ENCODE peak calls at places on chromosome 4, in seven cellular contexts. C is naive thymus-derived CD4-positive, alpha-beta T cell; Z is sigmoid colon; T is right atrium auricular region; S is astrocyte; W is mesendoderm; N is K562. O is an unnamed sample.

GRCh38 chr4:106851686-106852085 is 184.4 kb downstream of the DKK2 start:
- DNase-seq in C (no peak), Z (no peak), T (no peak), S (no peak), W (no peak), N (no peak), O (no peak)

GRCh38 chr4:145867416-145867815 is 71.2 kb downstream of the ZNF827 start:
- DNase-seq in C (no peak), Z (no peak), T (no peak), S (no peak), W (no peak), N (no peak), O (no peak)

GRCh38 chr4:185591679-185592141 is 56.4 kb upstream of the PDLIM3 start:
- DNase-seq in C (no peak), Z (no peak), T (no peak), S (peak; percentile 61), W (no peak), N (no peak), O (peak; percentile 54)

GRCh38 chr4:97116511-97116910 is 1026.8 kb downstream of the STPG2 start:
- DNase-seq in C (no peak), Z (no peak), T (no peak), S (no peak), W (no peak), N (no peak), O (no peak)

GRCh38 chr4:110198472-110199419 is at the start of gene ELOVL6:
- DNase-seq in C (peak; percentile 23), Z (peak; percentile 79), T (peak; percentile 71), S (peak; percentile 68), W (peak; percentile 98), N (peak; percentile 96), O (peak; percentile 67)

GRCh38 chr4:46894841-46895240 is 14.2 kb downstream of the COX7B2 start:
- DNase-seq in C (no peak), Z (no peak), T (no peak), S (no peak), W (no peak), N (no peak), O (no peak)

GRCh38 chr4:25011135-25011866 is 19.4 kb downstream of the LGI2 start:
- DNase-seq in C (no peak), Z (no peak), T (no peak), S (no peak), W (no peak), N (no peak), O (no peak)

GRCh38 chr4:188268081-188268908 is 129.1 kb downstream of the TRIML1 start:
- DNase-seq in C (no peak), Z (no peak), T (no peak), S (no peak), W (no peak), N (no peak), O (no peak)

GRCh38 chr4:1406416-1406945 is at the start of gene NKX1-1:
- DNase-seq in C (no peak), Z (no peak), T (no peak), S (no peak), W (no peak), N (no peak), O (peak; percentile 13)

GRCh38 chr4:108982786-108983185 is 219.9 kb upstream of the ETNPPL start:
- DNase-seq in C (no peak), Z (no peak), T (no peak), S (no peak), W (no peak), N (no peak), O (no peak)

GRCh38 chr4:117311215-117311614 is 225.8 kb upstream of the TRAM1L1 start:
- DNase-seq in C (no peak), Z (no peak), T (no peak), S (no peak), W (no peak), N (no peak), O (no peak)

GRCh38 chr4:66750273-66750672 is 795.0 kb downstream of the CENPC start:
- DNase-seq in C (no peak), Z (no peak), T (no peak), S (peak; percentile 37), W (no peak), N (no peak), O (no peak)

GRCh38 chr4:70671091-70671490 is 4.8 kb upstream of the JCHAIN start:
- DNase-seq in C (no peak), Z (no peak), T (no peak), S (no peak), W (no peak), N (no peak), O (no peak)

GRCh38 chr4:25531272-25531671 is 124.4 kb upstream of the SLC34A2 start:
- DNase-seq in C (no peak), Z (no peak), T (no peak), S (no peak), W (no peak), N (no peak), O (no peak)

GRCh38 chr4:7649741-7650531 is 215.2 kb upstream of the PSAPL1 start:
- DNase-seq in C (peak; percentile 27), Z (peak; percentile 62), T (no peak), S (peak; percentile 98), W (no peak), N (peak; percentile 23), O (peak; percentile 44)

GRCh38 chr4:37383579-37384229 is 139.2 kb downstream of the NWD2 start:
- DNase-seq in C (no peak), Z (no peak), T (no peak), S (no peak), W (peak; percentile 71), N (peak; percentile 56), O (peak; percentile 30)

GRCh38 chr4:127868196-127868595 is 12.5 kb upstream of the PLK4 start:
- DNase-seq in C (no peak), Z (no peak), T (no peak), S (no peak), W (no peak), N (no peak), O (no peak)

GRCh38 chr4:1154126-1154522 is 18.3 kb downstream of the SPON2 start:
- DNase-seq in C (no peak), Z (no peak), T (no peak), S (no peak), W (no peak), N (peak; percentile 31), O (no peak)

GRCh38 chr4:73859614-73860088 is 6.6 kb downstream of the PF4V1 start:
- DNase-seq in C (no peak), Z (no peak), T (no peak), S (peak; percentile 93), W (no peak), N (no peak), O (no peak)

GRCh38 chr4:109701566-109702399 is 1.5 kb downstream of the CASP6 start:
- DNase-seq in C (no peak), Z (no peak), T (no peak), S (no peak), W (peak; percentile 92), N (peak; percentile 45), O (no peak)

GRCh38 chr4:155539746-155540145 is 126.9 kb upstream of the GUCY1A1 start:
- DNase-seq in C (no peak), Z (no peak), T (no peak), S (no peak), W (no peak), N (no peak), O (no peak)

GRCh38 chr4:74671074-74671698 is 123.1 kb downstream of the BTC start:
- DNase-seq in C (peak; percentile 49), Z (no peak), T (no peak), S (peak; percentile 32), W (peak; percentile 70), N (peak; percentile 74), O (peak; percentile 51)

GRCh38 chr4:74441744-74442143 is 3.2 kb upstream of the AREG start:
- DNase-seq in C (no peak), Z (no peak), T (no peak), S (no peak), W (no peak), N (no peak), O (no peak)

GRCh38 chr4:146495277-146495676 is 26.5 kb downstream of the SLC10A7 start:
- DNase-seq in C (no peak), Z (no peak), T (no peak), S (peak; percentile 44), W (peak; percentile 64), N (no peak), O (no peak)

GRCh38 chr4:8606966-8607365 is 14.4 kb downstream of the CPZ start:
- DNase-seq in C (no peak), Z (no peak), T (no peak), S (no peak), W (no peak), N (no peak), O (no peak)

GRCh38 chr4:41539711-41540110 is 1.8 kb downstream of the LIMCH1 start:
- DNase-seq in C (no peak), Z (no peak), T (no peak), S (no peak), W (no peak), N (no peak), O (no peak)

GRCh38 chr4:155564086-155564485 is 102.6 kb upstream of the GUCY1A1 start:
- DNase-seq in C (no peak), Z (no peak), T (no peak), S (no peak), W (no peak), N (no peak), O (no peak)

GRCh38 chr4:151530783-151531182 is 121.8 kb downstream of the FHIP1A start:
- DNase-seq in C (no peak), Z (no peak), T (no peak), S (no peak), W (no peak), N (peak; percentile 1), O (no peak)

GRCh38 chr4:20944451-20944850 is 244.2 kb downstream of the PACRGL start:
- DNase-seq in C (no peak), Z (no peak), T (no peak), S (no peak), W (no peak), N (no peak), O (no peak)

DNA sequence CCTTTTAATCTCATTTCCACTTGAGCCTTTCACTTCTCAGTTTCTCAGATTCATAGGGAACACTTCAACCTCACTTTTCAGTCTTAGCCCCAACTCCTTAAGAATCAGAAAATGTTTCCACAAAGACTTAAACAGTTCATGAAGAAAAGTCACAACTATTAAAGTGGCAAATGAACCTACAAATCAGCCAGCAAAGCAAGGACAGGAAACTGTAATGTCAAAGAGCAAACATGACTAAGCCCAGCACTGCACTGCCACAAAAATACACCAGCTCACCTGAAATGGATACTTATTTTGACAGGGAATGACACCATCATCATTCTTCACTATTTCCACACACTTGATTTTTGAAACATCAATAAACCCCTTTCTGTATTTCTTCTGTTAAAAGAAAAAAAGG is 41.8 kb upstream of the TXK start:
- DNase-seq in C (no peak), Z (no peak), T (no peak), S (no peak), W (no peak), N (no peak), O (no peak)
- H3K27ac ChIP-seq in C (no peak overlapping the region), Z (no peak overlapping the region), T (no peak overlapping the region), S (no peak overlapping the region), W (no peak overlapping the region), N (no peak overlapping the region), O (no peak overlapping the region)

GRCh38 chr4:2702361-2702760 is 53.8 kb downstream of the TNIP2 start:
- DNase-seq in C (no peak), Z (no peak), T (no peak), S (no peak), W (no peak), N (no peak), O (no peak)
- H3K36me3 ChIP-seq in C (peaks cover 65% of the 10 kb centered on the region), Z (peaks cover 32% of the 10 kb centered on the region), T (peaks cover 77% of the 10 kb centered on the region), S (peaks cover 38% of the 10 kb centered on the region), W (peaks cover 14% of the 10 kb centered on the region), N (peaks cover 74% of the 10 kb centered on the region), O (no peaks in the 10 kb centered on the region)

GRCh38 chr4:56049428-56050212 is 100.9 kb downstream of the CEP135 start:
- DNase-seq in C (no peak), Z (no peak), T (no peak), S (peak; percentile 34), W (peak; percentile 86), N (peak; percentile 16), O (peak; percentile 57)
- H3K27ac ChIP-seq in C (no peak overlapping the region), Z (peak overlapping the region; percentile 57), T (no peak overlapping the region), S (peak overlapping the region; percentile 31), W (peak overlapping the region; percentile 89), N (no peak overlapping the region), O (peak overlapping the region; percentile 81)

GRCh38 chr4:5018603-5019002 is 655 bp downstream of the CYTL1 start:
- DNase-seq in C (no peak), Z (no peak), T (peak; percentile 48), S (no peak), W (no peak), N (no peak), O (no peak)
- H3K36me3 ChIP-seq in C (no peaks in the 10 kb centered on the region), Z (no peaks in the 10 kb centered on the region), T (no peaks in the 10 kb centered on the region), S (no peaks in the 10 kb centered on the region), W (no peaks in the 10 kb centered on the region), N (no peaks in the 10 kb centered on the region), O (no peaks in the 10 kb centered on the region)